ENCODE peak calls at places on chromosome 22, in five cellular contexts. F, R, V, I and C are unnamed samples.

GRCh38 chr22:26553056-26553752 is 36.7 kb downstream of the TPST2 start:
- DNase-seq in R (peak), I (no peak), F (no peak), V (no peak), C (no peak)

GRCh38 chr22:23119492-23120414 is 22.0 kb downstream of the RSPH14 start:
- DNase-seq in V (no peak), R (no peak), I (no peak), F (peak), C (no peak)

GRCh38 chr22:33829549-33830280 is 90.6 kb downstream of the LARGE1 start:
- DNase-seq in R (no peak), I (no peak), F (no peak), V (no peak), C (no peak)

GRCh38 chr22:37334859-37335818 is 52.8 kb downstream of the CYTH4 start:
- DNase-seq in I (no peak), R (no peak), F (no peak), V (no peak), C (no peak)

GRCh38 chr22:30497466-30498150 is 7.9 kb downstream of the SEC14L4 start:
- DNase-seq in F (no peak), I (no peak), V (no peak), R (no peak), C (no peak)

GRCh38 chr22:39913886-39914285 is 13.0 kb downstream of the GRAP2 start:
- DNase-seq in V (no peak), R (peak), I (no peak), F (no peak), C (no peak)

GRCh38 chr22:40324468-40325305 is 21.6 kb upstream of the ADSL start:
- DNase-seq in V (no peak), R (no peak), I (no peak), F (no peak), C (no peak)

GRCh38 chr22:25488244-25489020 is 76.0 kb upstream of the GRK3 start:
- DNase-seq in I (no peak), F (no peak), R (peak), V (peak), C (peak)

GRCh38 chr22:46551321-46551720 is 13.9 kb upstream of the CELSR1 start:
- DNase-seq in R (no peak), F (no peak), I (no peak), V (no peak), C (no peak)